ENCODE peak calls at places on chromosomes 3 and 15, in seven cellular contexts. K is GM20000, E is endothelial cell, S is heart right ventricle, L is neural progenitor cell, M is omental fat pad, B is cardiac muscle cell. R is an unnamed sample.

GRCh38 chr3:157624801-157625200 is 121.6 kb upstream of the VEPH1 start:
- DNase-seq in K (no peak), E (no peak), S (no peak), M (no peak), B (no peak), L (no peak), R (no peak)

GRCh38 chr3:193333229-193333628 is 45.3 kb downstream of the ATP13A5 start:
- DNase-seq in K (no peak), B (no peak), E (no peak), L (no peak), M (no peak), S (no peak), R (no peak)

GRCh38 chr3:126432901-126433480 is 38.3 kb downstream of the CFAP100 start:
- DNase-seq in S (no peak), K (no peak), M (no peak), B (no peak), E (no peak), L (no peak), R (no peak)

GRCh38 chr3:54556630-54557029 is 371.2 kb downstream of the LRTM1 start:
- DNase-seq in E (no peak), L (no peak), M (no peak), S (no peak), B (no peak), K (no peak), R (no peak)

GRCh38 chr3:170555329-170555728 is 30.5 kb downstream of the SLC7A14 start:
- DNase-seq in M (no peak), L (no peak), K (no peak), B (no peak), S (no peak), E (no peak), R (no peak)

GRCh38 chr3:31204026-31204795 is 309.8 kb upstream of the GADL1 start:
- DNase-seq in L (no peak), M (no peak), S (no peak), B (no peak), E (no peak), K (no peak), R (no peak)

GRCh38 chr15:41883484-41883825 is 10.4 kb downstream of the SPTBN5 start:
- DNase-seq in E (no peak), M (no peak), S (no peak), B (no peak), L (no peak), K (no peak), R (no peak)

GRCh38 chr3:66453525-66454463 is 47.0 kb downstream of the LRIG1 start:
- DNase-seq in B (peak; percentile 52), K (no peak), E (no peak), L (peak; percentile 45), S (no peak), M (no peak), R (no peak)

GRCh38 chr15:31459011-31459748 is 132.5 kb downstream of the KLF13 start:
- DNase-seq in S (no peak), E (no peak), B (no peak), L (no peak), K (peak; percentile 82), M (no peak), R (no peak)

GRCh38 chr3:194484614-194485013 is 2.2 kb downstream of the ATP13A3 start:
- DNase-seq in K (no peak), B (no peak), S (no peak), M (no peak), L (no peak), E (no peak), R (no peak)

GRCh38 chr3:19399836-19400235 is 251.5 kb downstream of the KCNH8 start:
- DNase-seq in M (no peak), L (no peak), S (no peak), B (no peak), E (no peak), K (no peak), R (no peak)

GRCh38 chr15:47794266-47794914 is 77.1 kb downstream of the SEMA6D start:
- DNase-seq in K (no peak), S (no peak), E (no peak), B (no peak), M (no peak), L (no peak), R (no peak)
- TF ChIP-seq CTCF in K (no peak), S (no peak), E (no peak), B (no peak), M (no peak), L (no peak), R (no peak)

GRCh38 chr3:73419993-73420392 is 204.7 kb downstream of the PDZRN3 start:
- DNase-seq in L (no peak), M (no peak), K (no peak), B (no peak), E (no peak), S (no peak), R (peak; percentile 28)

GRCh38 chr3:73422556-73422955 is 202.2 kb downstream of the PDZRN3 start:
- DNase-seq in E (no peak), K (no peak), S (no peak), L (no peak), B (no peak), M (no peak), R (no peak)

GRCh38 chr3:73423133-73423532 is 201.6 kb downstream of the PDZRN3 start:
- DNase-seq in S (no peak), B (no peak), K (no peak), M (no peak), L (no peak), E (no peak), R (no peak)

GRCh38 chr3:73418636-73419035 is 206.1 kb downstream of the PDZRN3 start:
- DNase-seq in M (no peak), B (no peak), K (no peak), E (no peak), L (no peak), S (no peak), R (no peak)

DNA sequence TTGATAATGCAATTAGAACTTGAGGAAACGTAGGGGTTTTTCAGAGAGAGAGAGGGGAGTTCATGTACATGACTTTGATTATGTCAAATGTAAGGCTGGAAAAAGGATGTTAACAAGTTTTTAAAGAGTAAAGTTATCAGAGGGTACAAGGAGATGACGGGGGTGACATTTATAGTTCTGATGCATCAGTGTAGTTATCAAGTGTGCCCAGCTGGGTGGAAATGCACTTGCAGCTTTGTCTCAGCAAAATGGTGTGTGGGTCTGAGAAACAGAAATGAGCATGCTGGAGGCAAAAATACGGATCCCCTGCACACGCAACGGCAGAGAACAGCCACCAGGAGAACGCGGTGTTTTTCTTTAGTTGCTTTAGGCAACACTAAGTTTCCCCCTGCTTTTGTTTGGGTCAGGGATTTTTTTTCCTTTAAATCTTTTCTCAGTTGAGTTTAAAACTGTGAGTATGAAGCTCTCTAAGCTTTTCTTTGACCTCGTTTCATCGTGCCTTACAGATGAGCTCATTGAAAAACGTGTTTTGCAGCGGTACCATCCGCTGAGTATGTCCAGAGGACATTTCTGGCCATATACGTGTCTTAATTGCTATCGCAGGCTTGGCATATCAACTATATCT is 205.4 kb downstream of the PDZRN3 start:
- DNase-seq in B (no peak), L (peak; percentile 19), M (no peak), E (no peak), K (no peak), S (no peak), R (peak; percentile 90)
- TF ChIP-seq CTCF in B (peak; percentile 28), L (peak; percentile 41), M (no peak), E (peak; percentile 44), K (no peak), S (no peak), R (peak; percentile 69)

DNA sequence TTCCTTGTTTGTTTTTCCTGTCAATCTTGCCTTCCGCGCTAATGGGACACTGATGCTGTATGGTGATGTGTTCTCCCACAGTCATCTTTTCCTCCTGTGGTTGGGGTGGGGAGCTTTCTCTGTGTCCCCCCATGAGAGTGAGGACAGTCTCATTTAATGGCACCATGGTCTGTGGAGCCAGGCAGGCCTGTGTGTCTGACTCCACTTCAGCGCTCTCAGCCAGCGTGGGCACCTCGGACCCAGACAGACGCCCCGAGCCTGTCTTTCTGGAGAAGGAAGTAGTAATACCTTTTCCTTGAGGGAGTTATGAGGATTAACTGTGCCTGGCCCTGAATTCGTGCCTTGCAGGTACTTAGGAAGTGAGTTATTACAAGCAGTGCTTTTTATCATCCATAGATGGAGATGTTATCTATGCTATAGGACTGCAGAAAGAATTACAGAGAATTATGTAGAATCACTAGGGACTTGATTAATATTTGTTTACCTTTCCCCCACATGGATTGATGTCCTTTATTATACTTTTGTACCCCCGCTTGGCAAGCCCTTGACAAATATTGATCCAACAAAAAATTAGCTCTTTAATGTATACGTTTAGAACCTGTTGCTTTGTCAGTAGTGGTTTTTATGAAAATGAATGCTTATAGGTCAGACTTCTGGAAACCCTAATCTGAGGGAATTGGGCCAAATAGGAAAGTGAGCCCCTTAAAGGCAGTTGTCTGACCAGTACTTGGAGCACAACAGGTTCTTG is 152.4 kb downstream of the PGPEP1L start:
- DNase-seq in B (no peak), M (no peak), E (no peak), L (no peak), S (no peak), K (no peak), R (no peak)
- TF ChIP-seq CTCF in B (no peak), M (no peak), E (no peak), L (no peak), S (no peak), K (no peak), R (no peak)

GRCh38 chr3:106628407-106628806 is 748.8 kb upstream of the CCDC54 start:
- DNase-seq in S (no peak), L (no peak), K (no peak), B (no peak), M (no peak), E (no peak), R (peak; percentile 46)
- TF ChIP-seq CTCF in S (no peak), L (no peak), K (no peak), B (peak; percentile 14), M (no peak), E (no peak), R (peak; percentile 15)

DNA sequence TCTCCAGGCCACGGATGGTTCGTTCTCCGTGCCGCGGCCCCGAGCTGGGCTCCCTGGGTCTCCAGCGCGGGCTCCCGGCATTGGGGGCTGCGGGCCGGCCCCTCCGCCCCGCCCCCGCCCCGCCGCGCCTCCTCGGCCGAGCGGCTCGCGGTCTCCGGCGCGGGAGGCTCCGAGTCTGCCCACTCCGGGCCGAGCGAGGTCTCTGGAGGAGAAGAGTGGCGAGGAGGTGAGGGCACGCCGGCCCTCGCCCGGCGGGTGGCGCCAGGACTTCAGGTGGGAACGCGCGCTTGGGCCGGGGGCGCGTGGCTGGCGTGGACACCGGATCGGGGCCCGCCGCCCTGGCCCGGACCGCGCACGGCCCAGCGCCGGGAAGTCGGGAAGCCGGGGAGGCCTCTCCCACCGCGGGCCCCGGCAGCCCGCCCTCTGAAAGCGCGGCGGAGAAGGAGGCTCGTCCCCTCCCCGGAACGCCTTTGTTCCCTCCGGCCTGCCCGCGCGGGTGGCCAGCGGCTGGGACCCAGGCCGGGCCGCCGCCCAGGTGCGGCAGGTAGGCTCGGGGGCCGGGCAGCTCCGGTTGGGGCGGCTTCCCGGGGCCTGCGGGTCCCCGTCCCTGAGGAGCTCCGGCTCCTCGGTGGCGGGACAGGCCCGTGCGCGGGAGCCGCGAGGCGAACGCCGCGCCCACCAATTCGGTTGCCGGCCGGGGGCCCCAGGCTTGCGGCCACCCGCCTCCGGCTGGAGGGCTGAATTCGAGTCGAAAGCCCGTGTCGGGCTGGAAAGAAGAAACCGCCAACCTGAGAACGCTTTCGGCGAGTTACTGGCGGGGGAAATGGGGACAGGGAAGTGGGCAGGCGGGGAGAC is 1.1 kb downstream of the B3GNT5 start:
- DNase-seq in M (no peak), K (peak; percentile 62), B (peak; percentile 45), E (peak; percentile 54), L (peak; percentile 79), S (peak; percentile 46), R (no peak)
- TF ChIP-seq CTCF in M (no peak), K (no peak), B (no peak), E (no peak), L (no peak), S (peak; percentile 40), R (no peak)

R was measured in HFFc6.